ENCODE peak calls at places on chromosome 10, in nine cellular contexts. E, G, T, L, V, A, W, Z and U are unnamed samples. For H3K4me1, the result is how much of the 10 kb centered on the place peaks cover.

GRCh38 chr10:30493609-30494530 is 59.9 kb downstream of the MAP3K8 start:
- DNase-seq in V (peak), L (peak), Z (peak), A (peak), T (peak), E (no peak), W (no peak), G (no peak), U (peak)

GRCh38 chr10:86953747-86954680 is 3.4 kb downstream of the MMRN2 start:
- DNase-seq in L (peak), A (peak), Z (peak), E (peak), W (no peak), G (no peak), V (peak), T (peak), U (peak)

GRCh38 chr10:19498348-19499290 is 317.6 kb upstream of the PLXDC2 start:
- DNase-seq in T (no peak), W (no peak), Z (peak), E (no peak), L (peak), V (no peak), A (no peak), G (no peak), U (no peak)

GRCh38 chr10:70478191-70479160 is at the start of gene PALD1:
- DNase-seq in L (no peak), G (no peak), V (peak), E (peak), W (peak), A (peak), T (peak), Z (peak), U (peak)

GRCh38 chr10:6164271-6165095 is 38.2 kb upstream of the PFKFB3 start:
- DNase-seq in L (no peak), Z (no peak), T (no peak), V (no peak), E (no peak), W (no peak), A (no peak), G (no peak), U (no peak)

GRCh38 chr10:95756061-95756751 is at the start of gene ENTPD1:
- DNase-seq in A (no peak), V (no peak), Z (no peak), T (no peak), L (peak), E (no peak), W (no peak), G (no peak), U (peak)

GRCh38 chr10:58662314-58662713 is 149.6 kb downstream of the BICC1 start:
- DNase-seq in G (no peak), Z (no peak), W (no peak), V (no peak), T (no peak), E (no peak), L (peak), A (no peak), U (no peak)

GRCh38 chr10:100824886-100825285 is 79.5 kb downstream of the PAX2 start:
- DNase-seq in E (no peak), Z (no peak), V (peak), A (no peak), T (no peak), L (no peak), W (no peak), G (no peak), U (no peak)

GRCh38 chr10:59607971-59608370 is 101.7 kb downstream of the SLC16A9 start:
- DNase-seq in G (no peak), V (no peak), L (no peak), Z (no peak), W (no peak), E (no peak), A (no peak), T (no peak), U (no peak)

GRCh38 chr10:9012312-9012711 is 957.8 kb downstream of the GATA3 start:
- DNase-seq in G (no peak), W (no peak), L (peak), E (no peak), A (no peak), Z (no peak), V (no peak), T (no peak), U (no peak)

GRCh38 chr10:133123050-133123745 is 35.5 kb downstream of the ADGRA1 start:
- DNase-seq in A (peak), E (no peak), V (no peak), T (no peak), Z (no peak), L (no peak), G (no peak), W (no peak), U (peak)

GRCh38 chr10:36886303-36886891 is 239.0 kb upstream of the ANKRD30A start:
- DNase-seq in W (no peak), E (no peak), Z (no peak), G (no peak), A (no peak), L (no peak), V (no peak), T (no peak), U (no peak)

GRCh38 chr10:17179002-17179401 is 22.5 kb downstream of the TRDMT1 start:
- DNase-seq in E (no peak), A (no peak), W (no peak), Z (no peak), T (no peak), L (peak), G (no peak), V (no peak), U (no peak)

GRCh38 chr10:133481657-133482056 is 27.9 kb downstream of the SCART1 start:
- DNase-seq in Z (no peak), L (no peak), V (no peak), E (no peak), T (no peak), G (no peak), W (no peak), A (no peak), U (no peak)

GRCh38 chr10:116627386-116627933 is 6.7 kb downstream of the PNLIPRP2 start:
- DNase-seq in Z (no peak), G (no peak), T (no peak), E (peak), A (no peak), L (no peak), V (no peak), W (peak), U (no peak)

GRCh38 chr10:99920486-99920885 is 89.3 kb downstream of the DNMBP start:
- DNase-seq in V (no peak), G (no peak), Z (no peak), E (no peak), T (no peak), L (no peak), A (no peak), W (peak), U (no peak)

GRCh38 chr10:87589653-87590052 is 70.0 kb upstream of the PAPSS2 start:
- DNase-seq in T (no peak), L (peak), Z (no peak), A (no peak), V (no peak), W (no peak), G (no peak), E (no peak), U (no peak)

GRCh38 chr10:78332013-78332412 is 298.4 kb downstream of the RPS24 start:
- DNase-seq in Z (peak), E (peak), W (no peak), A (no peak), G (no peak), T (no peak), L (no peak), V (no peak), U (peak)

GRCh38 chr10:125204400-125204799 is 44.0 kb upstream of the CTBP2 start:
- DNase-seq in W (no peak), Z (no peak), A (peak), V (no peak), G (no peak), E (no peak), L (no peak), T (no peak), U (no peak)

GRCh38 chr10:46020871-46021553 is 9.4 kb downstream of the NCOA4 start:
- DNase-seq in W (no peak), E (no peak), V (no peak), T (no peak), G (no peak), L (peak), Z (no peak), A (no peak), U (no peak)
- H3K4me1 ChIP-seq in W (under half), E (under half), V (under half), T (half or more), G (under half), L (under half), Z (under half), A (half or more), U (under half)

GRCh38 chr10:74021248-74022055 is 23.5 kb downstream of the VCL start:
- DNase-seq in L (peak), E (no peak), A (no peak), W (no peak), V (no peak), G (no peak), Z (no peak), T (no peak), U (no peak)
- H3K4me1 ChIP-seq in L (under half), E (under half), A (under half), W (under half), V (half or more), G (under half), Z (under half), T (half or more), U (under half)

DNA sequence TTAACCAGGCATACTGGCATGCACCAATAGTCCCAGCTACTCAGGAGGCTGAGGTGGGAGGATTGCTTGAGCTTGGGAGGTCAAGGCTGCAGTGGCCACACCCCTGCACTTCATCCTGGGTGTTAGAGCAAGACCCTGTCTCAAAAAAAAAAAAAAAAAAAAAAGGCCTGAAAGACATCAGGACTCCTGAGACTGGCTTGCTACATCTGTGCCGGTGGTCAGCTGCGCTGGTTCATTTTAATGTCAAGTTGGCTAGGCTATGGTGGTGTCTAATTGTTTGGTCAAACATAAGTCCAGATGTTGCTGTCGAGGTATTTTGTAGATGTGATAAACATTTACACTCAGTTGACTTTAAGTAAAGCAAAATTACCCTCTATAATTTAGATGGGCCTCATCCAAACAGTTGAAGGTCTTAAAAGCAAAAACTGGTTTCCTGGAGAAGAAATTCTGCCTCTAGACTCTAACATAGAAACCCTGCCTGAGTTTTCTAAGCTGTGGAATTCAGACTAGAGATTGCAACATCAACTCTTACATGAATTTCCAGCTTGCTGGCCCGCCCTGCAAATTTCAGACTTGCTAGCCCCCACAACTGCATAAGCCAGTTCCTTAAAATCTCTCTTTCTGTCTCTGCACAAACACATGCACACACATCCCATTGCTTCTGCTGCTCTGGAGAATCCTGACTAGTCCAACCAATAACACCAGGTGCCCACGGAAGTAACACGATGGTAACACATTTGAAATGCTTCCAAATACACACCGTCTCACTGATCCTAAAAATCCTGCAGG is 18.2 kb downstream of the MYOF start:
- DNase-seq in E (no peak), L (peak), T (no peak), G (no peak), V (peak), Z (peak), W (no peak), A (no peak), U (peak)
- H3K4me1 ChIP-seq in E (under half), L (half or more), T (half or more), G (half or more), V (half or more), Z (under half), W (under half), A (under half), U (under half)

GRCh38 chr10:35870665-35871310 is 228.7 kb upstream of the FZD8 start:
- DNase-seq in T (no peak), L (no peak), A (no peak), E (no peak), W (no peak), G (no peak), Z (no peak), V (no peak), U (no peak)
- H3K4me1 ChIP-seq in T (under half), L (under half), A (under half), E (under half), W (under half), G (under half), Z (under half), V (under half), U (under half)

GRCh38 chr10:119867317-119867716 is 5.3 kb downstream of the MCMBP start:
- DNase-seq in A (no peak), Z (no peak), G (no peak), V (no peak), L (no peak), T (no peak), E (no peak), W (no peak), U (no peak)

GRCh38 chr10:119871881-119872609 is 598 bp downstream of the MCMBP start:
- DNase-seq in L (peak), T (peak), E (peak), G (no peak), Z (peak), V (peak), A (peak), W (peak), U (peak)

GRCh38 chr10:119878524-119878923 is 5.9 kb upstream of the MCMBP start:
- DNase-seq in Z (no peak), G (no peak), V (no peak), T (no peak), W (no peak), A (no peak), L (no peak), E (no peak), U (no peak)

GRCh38 chr10:119872860-119873671 is 423 bp upstream of the MCMBP start:
- DNase-seq in E (peak), T (peak), Z (peak), G (peak), W (peak), V (peak), L (peak), A (peak), U (peak)

GRCh38 chr10:119872610-119872859 is at the start of gene MCMBP:
- DNase-seq in A (no peak), T (no peak), V (no peak), E (no peak), W (no peak), Z (no peak), G (no peak), L (no peak), U (no peak)
- H3K4me1 ChIP-seq in A (under half), T (under half), V (under half), E (under half), W (under half), Z (under half), G (under half), L (under half), U (under half)

GRCh38 chr10:62377026-62377415 is 2.9 kb downstream of the ZNF365 start:
- DNase-seq in G (no peak), L (no peak), A (no peak), Z (no peak), V (no peak), T (no peak), W (no peak), E (no peak), U (no peak)

GRCh38 chr10:62377966-62378365 is 3.8 kb downstream of the ZNF365 start:
- DNase-seq in A (no peak), V (no peak), T (no peak), L (no peak), Z (no peak), G (no peak), W (no peak), E (no peak), U (no peak)

GRCh38 chr10:62373995-62374861 is at the start of gene ZNF365:
- DNase-seq in W (no peak), V (peak), Z (peak), L (peak), T (peak), A (peak), G (no peak), E (no peak), U (peak)

GRCh38 chr10:62374862-62375710 is 917 bp downstream of the ZNF365 start:
- DNase-seq in T (no peak), E (no peak), G (no peak), L (peak), A (no peak), W (no peak), Z (no peak), V (no peak), U (no peak)

GRCh38 chr10:62376064-62377025 is 2.2 kb downstream of the ZNF365 start:
- DNase-seq in W (no peak), T (no peak), Z (no peak), V (no peak), A (no peak), G (no peak), E (no peak), L (no peak), U (no peak)
- H3K4me1 ChIP-seq in W (under half), T (under half), Z (under half), V (under half), A (under half), G (under half), E (under half), L (under half), U (under half)

GRCh38 chr10:113018034-113018433 is 68.0 kb downstream of the TCF7L2 start:
- DNase-seq in G (no peak), W (no peak), E (no peak), A (no peak), V (no peak), Z (no peak), L (no peak), T (no peak), U (no peak)
- H3K4me1 ChIP-seq in G (under half), W (under half), E (under half), A (under half), V (under half), Z (under half), L (under half), T (half or more), U (under half)

GRCh38 chr10:102503264-102504178 is at the start of gene SUFU:
- DNase-seq in G (peak), L (peak), V (peak), E (peak), W (peak), A (peak), Z (peak), T (peak), U (peak)
- H3K4me1 ChIP-seq in G (under half), L (under half), V (under half), E (under half), W (under half), A (under half), Z (under half), T (half or more), U (under half)

GRCh38 chr10:131577178-131577555 is 265.6 kb upstream of the TCERG1L start:
- DNase-seq in E (no peak), W (no peak), T (no peak), A (no peak), V (peak), G (no peak), L (no peak), Z (no peak), U (no peak)
- H3K4me1 ChIP-seq in E (under half), W (under half), T (under half), A (under half), V (under half), G (under half), L (under half), Z (under half), U (under half)